ENCODE peak calls at places on chromosomes 4 and X, in eight cellular contexts. H is suprapubic skin, Z is endothelial cell of umbilical vein, U is GM23338, E is Panc1, O is vagina, R is HCT116, D is GM12878. T is an unnamed sample.

GRCh38 chr4:622071-622995 is 3.0 kb upstream of the PDE6B start:
- DNase-seq in E (no peak), R (no peak), H (peak), D (no peak), Z (no peak), O (no peak), U (no peak), T (no peak)

GRCh38 chr4:140300271-140300970 is 73.0 kb upstream of the SCOC start:
- DNase-seq in R (peak), D (no peak), H (no peak), E (no peak), U (no peak), O (no peak), Z (peak), T (no peak)

GRCh38 chrX:16828126-16828908 is 41.8 kb downstream of the RBBP7 start:
- DNase-seq in D (no peak), U (no peak), R (no peak), Z (peak), E (no peak), H (no peak), O (no peak), T (no peak)

GRCh38 chrX:622104-622503 is 8.5 kb upstream of the SHOX start:
- DNase-seq in U (no peak), D (no peak), H (no peak), R (no peak), E (no peak), O (no peak), Z (no peak), T (no peak)

GRCh38 chr4:173528378-173529321 is 1.4 kb downstream of the HAND2 start:
- DNase-seq in O (peak), E (no peak), R (no peak), Z (no peak), D (no peak), H (no peak), U (peak), T (no peak)

GRCh38 chr4:41438564-41438963 is 99.4 kb upstream of the LIMCH1 start:
- DNase-seq in E (no peak), H (peak), R (no peak), D (no peak), U (no peak), Z (no peak), O (no peak), T (no peak)

GRCh38 chr4:151841107-151841506 is 80.3 kb upstream of the GATB start:
- DNase-seq in E (no peak), U (no peak), O (no peak), H (no peak), R (no peak), D (no peak), Z (no peak), T (no peak)

GRCh38 chrX:70437011-70437410 is 7.6 kb upstream of the DLG3 start:
- DNase-seq in R (no peak), H (no peak), D (no peak), U (no peak), E (no peak), Z (no peak), O (no peak), T (no peak)

GRCh38 chr4:152029631-152030030 is 268.8 kb upstream of the GATB start:
- DNase-seq in Z (no peak), O (peak), R (no peak), H (no peak), E (no peak), U (no peak), D (no peak), T (no peak)

GRCh38 chr4:33160126-33160525 is 2440.0 kb downstream of the PCDH7 start:
- DNase-seq in O (no peak), R (peak), U (peak), E (no peak), H (no peak), Z (no peak), D (no peak), T (no peak)

GRCh38 chr4:184169225-184169867 is 48.3 kb downstream of the ENPP6 start:
- DNase-seq in H (no peak), R (no peak), O (peak), D (no peak), E (no peak), Z (no peak), U (peak), T (no peak)

GRCh38 chr4:138034871-138035270 is 207.3 kb downstream of the SLC7A11 start:
- DNase-seq in Z (peak), H (no peak), R (no peak), U (no peak), O (no peak), E (no peak), D (no peak), T (no peak)

GRCh38 chr4:109820563-109820962 is 5.0 kb downstream of the GAR1 start:
- DNase-seq in E (no peak), O (no peak), U (no peak), D (no peak), Z (no peak), R (no peak), H (no peak), T (no peak)

GRCh38 chrX:42102586-42103282 is 179.4 kb upstream of the CASK start:
- DNase-seq in H (no peak), O (no peak), Z (no peak), E (no peak), U (no peak), D (no peak), R (no peak), T (no peak)

GRCh38 chr4:3529363-3529762 is 2.9 kb downstream of the LRPAP1 start:
- DNase-seq in U (no peak), O (peak), H (no peak), E (no peak), D (no peak), R (no peak), Z (no peak), T (no peak)

GRCh38 chr4:37453004-37453360 is 208.4 kb downstream of the NWD2 start:
- DNase-seq in R (peak), Z (peak), H (no peak), E (peak), O (no peak), D (peak), U (peak), T (peak)

GRCh38 chr4:122584517-122584916 is 36.3 kb downstream of the IL21 start:
- DNase-seq in E (no peak), Z (peak), D (no peak), R (no peak), H (no peak), O (no peak), U (no peak), T (no peak)

GRCh38 chr4:88587285-88587684 is 5.0 kb upstream of the HERC3 start:
- DNase-seq in D (no peak), U (no peak), E (no peak), Z (no peak), R (no peak), H (no peak), O (no peak), T (no peak)

GRCh38 chr4:189162073-189162789 is 778.4 kb upstream of the FRG1 start:
- DNase-seq in R (no peak), O (no peak), D (no peak), Z (no peak), H (no peak), U (peak), E (no peak), T (no peak)

GRCh38 chr4:110071466-110071865 is 126.9 kb downstream of the ELOVL6 start:
- DNase-seq in D (no peak), O (no peak), H (no peak), U (no peak), E (no peak), Z (no peak), R (no peak), T (no peak)

GRCh38 chr4:141099326-141099725 is 33.9 kb downstream of the RNF150 start:
- DNase-seq in E (no peak), U (no peak), D (no peak), R (no peak), Z (no peak), H (no peak), O (no peak), T (no peak)

GRCh38 chr4:126955292-126956191 is 677.2 kb upstream of the INTU start:
- DNase-seq in D (no peak), H (no peak), Z (no peak), E (no peak), R (no peak), U (peak), O (no peak), T (no peak)

GRCh38 chrX:9977642-9978041 is 10.5 kb downstream of the CLDN34 start:
- DNase-seq in R (no peak), U (no peak), O (no peak), E (no peak), Z (no peak), D (no peak), H (no peak), T (no peak)

GRCh38 chr4:150960818-150961217 is 54.3 kb downstream of the LRBA start:
- DNase-seq in D (no peak), E (no peak), R (no peak), H (no peak), Z (peak), U (peak), O (no peak), T (no peak)

GRCh38 chr4:24690436-24690835 is 104.9 kb upstream of the SOD3 start:
- DNase-seq in H (no peak), D (no peak), R (no peak), Z (no peak), O (no peak), U (no peak), E (no peak), T (no peak)

GRCh38 chrX:81261576-81261975 is 59.7 kb downstream of the SH3BGRL start:
- DNase-seq in U (no peak), R (no peak), Z (no peak), D (no peak), H (no peak), E (no peak), O (no peak), T (no peak)

GRCh38 chrX:31132803-31133202 is 61.0 kb upstream of the FTHL17 start:
- DNase-seq in U (no peak), E (no peak), H (no peak), D (no peak), Z (no peak), R (no peak), O (no peak), T (no peak)

GRCh38 chr4:72424006-72424405 is 145.0 kb downstream of the ADAMTS3 start:
- DNase-seq in D (no peak), H (no peak), O (no peak), R (no peak), Z (no peak), E (no peak), U (no peak), T (no peak)

GRCh38 chrX:63746278-63746677 is 38.7 kb downstream of the ARHGEF9 start:
- DNase-seq in H (no peak), U (no peak), R (no peak), Z (no peak), E (no peak), O (no peak), D (no peak), T (no peak)

GRCh38 chrX:2226182-2226581 is 274.6 kb downstream of the DHRSX start:
- DNase-seq in E (no peak), D (no peak), Z (no peak), O (no peak), H (no peak), U (no peak), R (no peak), T (no peak)

GRCh38 chr4:145736241-145736831 is 56.4 kb downstream of the C4orf51 start:
- DNase-seq in O (no peak), E (no peak), U (no peak), D (no peak), R (no peak), Z (peak), H (no peak), T (peak)

GRCh38 chrX:149036086-149036485 is 469.0 kb downstream of the IDS start:
- DNase-seq in E (no peak), O (no peak), Z (no peak), U (no peak), H (no peak), R (no peak), D (no peak), T (no peak)

GRCh38 chrX:133523094-133523493 is 107.8 kb upstream of the GPC4 start:
- DNase-seq in R (no peak), U (no peak), E (no peak), D (no peak), O (no peak), H (no peak), Z (no peak), T (no peak)

GRCh38 chrX:53262918-53263394 is 18.4 kb downstream of the IQSEC2 start:
- DNase-seq in E (no peak), R (peak), O (no peak), H (no peak), D (no peak), U (no peak), Z (peak), T (no peak)

GRCh38 chrX:29237972-29238371 is 650.7 kb downstream of the IL1RAPL1 start:
- DNase-seq in E (no peak), U (no peak), R (no peak), Z (no peak), H (no peak), O (no peak), D (no peak), T (no peak)

GRCh38 chrX:103310592-103311400 is at the start of gene BEX2:
- DNase-seq in U (peak), Z (peak), H (peak), E (peak), O (no peak), R (peak), D (no peak), T (peak)
- TF ChIP-seq POLR2AphosphoS5 in U (peak), Z (no peak), H (no peak), E (no peak), O (peak), R (peak), D (no peak), T (peak)

GRCh38 chrX:85627363-85627762 is 247.9 kb upstream of the POF1B start:
- DNase-seq in D (no peak), E (no peak), H (no peak), U (peak), O (no peak), R (no peak), Z (no peak), T (no peak)
- TF ChIP-seq CTCF in D (peak), E (peak), H (no peak), U (peak), O (no peak), R (peak), Z (no peak), T (no peak)

GRCh38 chr4:14896656-14897175 is 105.6 kb upstream of the CPEB2 start:
- DNase-seq in D (no peak), Z (no peak), E (no peak), H (no peak), R (no peak), O (no peak), U (no peak), T (no peak)
- H3K4me3 ChIP-seq in D (no peak), Z (no peak), E (no peak), H (no peak), R (no peak), O (no peak), U (no peak), T (no peak)

DNA sequence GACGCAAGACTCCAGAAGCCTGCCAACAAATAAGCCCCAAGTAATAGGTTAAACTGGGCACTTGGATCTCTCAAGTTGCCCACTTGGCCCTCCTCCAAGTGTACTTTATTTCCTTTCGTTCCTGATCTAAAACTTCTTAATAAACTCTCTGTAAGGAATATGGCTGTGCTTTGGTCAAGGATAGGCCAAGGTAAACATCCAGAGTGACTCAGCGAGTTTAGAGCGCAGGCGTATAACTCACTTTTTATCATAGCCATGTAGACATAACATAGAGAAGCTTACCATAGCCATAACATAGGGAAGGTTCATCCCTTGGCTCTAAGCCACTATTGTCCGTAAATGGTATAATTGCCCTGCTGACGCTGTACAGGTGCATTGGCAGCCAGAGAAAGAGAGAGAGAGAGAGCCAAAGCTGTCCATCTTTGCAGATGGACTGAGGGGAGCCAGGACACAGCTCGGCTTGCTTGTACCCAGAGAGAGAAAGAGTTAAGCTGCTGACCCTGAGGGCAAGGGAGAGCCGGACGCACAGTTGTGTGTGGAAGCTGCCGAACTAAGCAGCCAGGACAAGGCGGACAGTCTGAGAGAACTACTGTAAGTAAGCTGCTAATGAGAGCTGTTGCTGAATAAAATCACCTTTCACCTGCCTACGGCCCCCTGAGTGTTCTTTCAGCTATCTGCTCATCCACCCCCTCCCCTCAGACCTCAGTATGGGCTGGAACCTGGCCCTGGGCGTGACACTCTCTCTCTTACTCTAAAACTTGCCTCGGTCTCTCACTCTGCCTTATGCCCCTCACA is 1.8 kb downstream of the TLR1 start:
- DNase-seq in U (peak), O (no peak), D (no peak), E (no peak), Z (no peak), R (no peak), H (no peak), T (no peak)
- TF ChIP-seq POLR2AphosphoS5 in U (no peak), O (no peak), D (peak), E (no peak), Z (no peak), R (no peak), H (no peak), T (no peak)

T was measured in breast epithelium.